ENCODE peak calls at places on chromosomes 16 and 17, in seven cellular contexts. K is endothelial cell, R is H9, D is WERI-Rb-1, H is fibroblast of pulmonary artery, X is MCF 10A, Q is astrocyte of the spinal cord. G is an unnamed sample.

GRCh38 chr16:21610006-21610544 is 10.7 kb downstream of the METTL9 start:
- DNase-seq in Q (no peak), D (no peak), R (no peak), X (no peak), H (no peak), K (no peak), G (no peak)

GRCh38 chr17:79802736-79803420 is 6.0 kb upstream of the CBX8 start:
- DNase-seq in H (no peak), K (no peak), X (no peak), R (peak; percentile 77), D (no peak), Q (no peak), G (peak; percentile 34)

GRCh38 chr17:48970865-48971687 is 2.7 kb upstream of the GIP start:
- DNase-seq in H (no peak), X (no peak), K (no peak), Q (no peak), R (no peak), D (peak; percentile 86), G (peak; percentile 21)

GRCh38 chr16:69465083-69465721 is 40.8 kb downstream of the CYB5B start:
- DNase-seq in X (no peak), Q (peak; percentile 38), H (no peak), R (no peak), K (no peak), D (no peak), G (no peak)

GRCh38 chr16:8885674-8886592 is 3.8 kb downstream of the LITAFD start:
- DNase-seq in K (no peak), D (peak; percentile 51), R (no peak), X (peak; percentile 50), Q (peak; percentile 40), H (peak; percentile 40), G (no peak)

GRCh38 chr17:46212634-46213435 is 19.6 kb upstream of the KANSL1 start:
- DNase-seq in K (peak; percentile 64), Q (peak; percentile 76), R (peak; percentile 73), X (peak; percentile 85), H (peak; percentile 87), D (peak; percentile 67), G (peak; percentile 47)

GRCh38 chr17:66523378-66524174 is 221.2 kb downstream of the PRKCA start:
- DNase-seq in D (no peak), Q (no peak), X (no peak), H (peak; percentile 32), R (no peak), K (no peak), G (no peak)

GRCh38 chr16:20348365-20349185 is 3.9 kb downstream of the UMOD start:
- DNase-seq in R (peak; percentile 91), X (no peak), H (no peak), D (no peak), K (peak; percentile 4), Q (no peak), G (peak; percentile 6)

GRCh38 chr16:9775994-9776393 is 406.2 kb downstream of the GRIN2A start:
- DNase-seq in D (no peak), H (no peak), K (no peak), Q (no peak), R (no peak), X (no peak), G (no peak)

GRCh38 chr17:76567634-76568432 is 17.8 kb downstream of the ST6GALNAC2 start:
- DNase-seq in X (peak; percentile 35), D (no peak), Q (no peak), K (no peak), R (peak; percentile 53), H (no peak), G (no peak)

GRCh38 chr17:46851029-46851741 is at the start of gene WNT9B:
- DNase-seq in D (peak; percentile 87), K (peak; percentile 32), H (no peak), X (no peak), R (peak; percentile 93), Q (no peak), G (peak; percentile 70)

GRCh38 chr17:33493566-33493965 is 200.5 kb upstream of the ASIC2 start:
- DNase-seq in X (no peak), K (no peak), D (no peak), H (no peak), R (no peak), Q (no peak), G (no peak)

GRCh38 chr16:75109732-75110243 is 6.8 kb downstream of the LDHD start:
- DNase-seq in H (no peak), Q (peak; percentile 24), X (peak; percentile 29), D (no peak), K (no peak), R (peak; percentile 36), G (no peak)

GRCh38 chr17:80780381-80781187 is 211.1 kb upstream of the CHMP6 start:
- DNase-seq in Q (no peak), X (no peak), H (no peak), R (no peak), K (no peak), D (peak; percentile 39), G (no peak)

GRCh38 chr17:44911133-44912001 is 3.9 kb downstream of the GFAP start:
- DNase-seq in D (peak; percentile 85), K (peak; percentile 61), H (peak; percentile 48), Q (peak; percentile 32), X (peak; percentile 36), R (peak; percentile 97), G (peak; percentile 70)

GRCh38 chr16:13873835-13874438 is 46.0 kb upstream of the ERCC4 start:
- DNase-seq in K (peak; percentile 44), D (peak; percentile 29), Q (peak; percentile 10), R (peak; percentile 54), X (peak; percentile 30), H (peak; percentile 41), G (peak; percentile 48)

GRCh38 chr17:45639297-45639849 is 144.7 kb upstream of the CRHR1 start:
- DNase-seq in H (no peak), X (no peak), K (no peak), Q (no peak), R (no peak), D (peak; percentile 2), G (no peak)

GRCh38 chr16:77850637-77851330 is 62.4 kb downstream of the VAT1L start:
- DNase-seq in X (no peak), K (no peak), D (no peak), Q (peak; percentile 41), R (no peak), H (peak; percentile 21), G (no peak)

GRCh38 chr17:51427259-51428255 is 167.2 kb downstream of the UTP18 start:
- DNase-seq in H (no peak), X (no peak), Q (no peak), R (no peak), D (no peak), K (peak; percentile 12), G (no peak)

GRCh38 chr16:85172465-85173071 is 60.3 kb upstream of the CIBAR2 start:
- DNase-seq in K (no peak), H (peak; percentile 35), R (peak; percentile 70), Q (no peak), X (peak; percentile 18), D (peak; percentile 71), G (peak; percentile 43)

GRCh38 chr17:1031711-1032110 is 34.8 kb downstream of the TIMM22 start:
- DNase-seq in D (no peak), X (no peak), K (peak; percentile 43), R (peak; percentile 78), Q (peak; percentile 36), H (peak; percentile 54), G (peak; percentile 75)

GRCh38 chr17:50280068-50280467 is 5.8 kb downstream of the TMEM92 start:
- DNase-seq in K (no peak), Q (no peak), X (peak; percentile 55), R (no peak), H (no peak), D (no peak), G (no peak)

GRCh38 chr17:57577751-57578607 is 167.1 kb downstream of the CCDC182 start:
- DNase-seq in R (no peak), D (peak; percentile 89), H (peak; percentile 92), K (no peak), Q (peak; percentile 71), X (peak; percentile 90), G (no peak)

GRCh38 chr16:10979717-10980601 is 35.6 kb downstream of the CLEC16A start:
- DNase-seq in D (no peak), X (no peak), K (no peak), R (peak; percentile 70), H (peak; percentile 83), Q (peak; percentile 33), G (no peak)

GRCh38 chr16:69037373-69038160 is 67.9 kb upstream of the HAS3 start:
- DNase-seq in Q (no peak), X (no peak), D (no peak), K (no peak), R (no peak), H (no peak), G (no peak)

GRCh38 chr17:37392024-37392590 is 14.5 kb downstream of the ACACA start:
- DNase-seq in X (peak; percentile 54), K (no peak), R (no peak), H (peak; percentile 85), D (no peak), Q (peak; percentile 68), G (no peak)

GRCh38 chr17:82416771-82417170 is 1.4 kb upstream of the HEXD start:
- DNase-seq in D (no peak), K (no peak), R (no peak), X (no peak), H (no peak), Q (no peak), G (no peak)
- TF ChIP-seq CTCF in D (no peak), K (peak; percentile 49), R (peak; percentile 46), X (peak; percentile 20), H (peak; percentile 17), Q (peak; percentile 19), G (no peak)

GRCh38 chr17:3482851-3483250 is 7.1 kb downstream of the ASPA start:
- DNase-seq in R (peak; percentile 43), K (no peak), X (no peak), D (no peak), Q (no peak), H (no peak), G (no peak)
- TF ChIP-seq CTCF in R (no peak), K (no peak), X (no peak), D (no peak), Q (no peak), H (no peak), G (no peak)

GRCh38 chr17:15651001-15651582 is 31.6 kb upstream of the FBXW10B start:
- DNase-seq in H (no peak), R (no peak), Q (no peak), K (no peak), X (no peak), D (no peak), G (no peak)
- TF ChIP-seq CTCF in H (no peak), R (no peak), Q (no peak), K (no peak), X (no peak), D (no peak), G (no peak)

DNA sequence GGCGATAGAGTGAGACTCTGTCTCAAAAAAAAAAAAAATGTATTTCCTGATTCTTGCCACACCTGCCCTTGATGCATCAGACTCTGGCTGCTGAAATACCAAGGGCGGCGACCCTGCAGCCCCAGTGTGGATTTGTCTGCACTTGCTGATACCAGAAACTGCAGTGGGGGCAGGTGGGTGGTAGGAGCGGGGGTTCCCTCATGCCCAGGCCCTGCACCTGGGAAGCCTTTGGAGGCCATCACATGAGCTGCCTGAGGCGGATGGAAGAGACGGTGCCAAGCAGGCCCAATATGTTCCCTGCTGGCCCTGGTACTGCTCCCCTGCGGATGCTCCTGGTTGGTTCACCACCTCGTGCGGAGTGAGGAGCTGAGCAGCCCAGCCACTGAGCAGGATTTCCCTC is 50.6 kb downstream of the MARF1 start:
- DNase-seq in X (no peak), K (no peak), Q (no peak), D (no peak), H (no peak), R (no peak), G (no peak)
- TF ChIP-seq CTCF in X (no peak), K (no peak), Q (no peak), D (no peak), H (no peak), R (no peak), G (no peak)

GRCh38 chr17:43003542-43004172 is 2.9 kb upstream of the IFI35 start:
- DNase-seq in D (no peak), Q (peak; percentile 30), H (no peak), R (peak; percentile 73), K (no peak), X (peak; percentile 82), G (no peak)
- TF ChIP-seq CTCF in D (no peak), Q (no peak), H (no peak), R (no peak), K (no peak), X (no peak), G (no peak)